ENCODE peak calls at places on chromosome 9, in five cellular contexts. A is activated CD8-positive, alpha-beta memory T cell treated with anti-CD3 and anti-CD28 coated beads for 1 hour; Y is ovary; M is EL; F is BJ. G is an unnamed sample.

GRCh38 chr9:78131969-78132687 is 100.5 kb upstream of the GNAQ start:
- DNase-seq in A (no peak), Y (no peak), M (peak; percentile 42), F (no peak), G (no peak)

GRCh38 chr9:71793386-71794105 is 25.2 kb upstream of the CEMIP2 start:
- DNase-seq in A (no peak), Y (no peak), M (peak; percentile 85), F (peak; percentile 13), G (no peak)

GRCh38 chr9:135479469-135480052 is at the start of gene PPP1R26:
- DNase-seq in A (no peak), Y (no peak), M (no peak), F (no peak), G (no peak)

GRCh38 chr9:127386981-127387380 is 10.0 kb upstream of the SLC2A8 start:
- DNase-seq in A (no peak), Y (no peak), M (no peak), F (no peak), G (no peak)

GRCh38 chr9:112029921-112030444 is 133.4 kb downstream of the UGCG start:
- DNase-seq in A (no peak), Y (no peak), M (peak; percentile 83), F (peak; percentile 51), G (peak; percentile 41)

GRCh38 chr9:20302229-20302628 is 320.1 kb downstream of the MLLT3 start:
- DNase-seq in A (no peak), Y (no peak), M (no peak), F (no peak), G (no peak)

GRCh38 chr9:125772740-125773139 is 25.6 kb downstream of the PBX3 start:
- DNase-seq in A (no peak), Y (no peak), M (no peak), F (no peak), G (no peak)

GRCh38 chr9:5492965-5493364 is 17.4 kb upstream of the PDCD1LG2 start:
- DNase-seq in A (no peak), Y (no peak), M (no peak), F (no peak), G (no peak)

GRCh38 chr9:83065233-83065632 is 2.3 kb upstream of the RASEF start:
- DNase-seq in A (no peak), Y (no peak), M (no peak), F (no peak), G (no peak)

G was measured in HFF-Myc.